ENCODE peak calls at places on chromosome 7, in five cellular contexts. O, R, W, N and D are unnamed samples.

GRCh38 chr7:155001756-155002410 is 1.0 kb downstream of the PAXIP1 start:
- DNase-seq in O (no peak), R (no peak), W (no peak), N (no peak), D (no peak)

GRCh38 chr7:50953820-50954219 is 171.1 kb upstream of the GRB10 start:
- DNase-seq in O (no peak), R (no peak), N (no peak), W (no peak), D (no peak)

GRCh38 chr7:40885503-40885902 is 750.7 kb downstream of the SUGCT start:
- DNase-seq in O (peak), R (no peak), N (no peak), W (no peak), D (no peak)

GRCh38 chr7:107201795-107202450 is 33.1 kb downstream of the HBP1 start:
- DNase-seq in O (peak), N (peak), R (no peak), W (no peak), D (no peak)

GRCh38 chr7:25759281-25759680 is 392.7 kb upstream of the NFE2L3 start:
- DNase-seq in N (no peak), O (no peak), R (no peak), W (no peak), D (no peak)

GRCh38 chr7:127937066-127937680 is 94.1 kb downstream of the LRRC4 start:
- DNase-seq in R (no peak), N (no peak), W (no peak), O (no peak), D (no peak)

GRCh38 chr7:7554647-7555575 is 11.8 kb upstream of the MIOS start:
- DNase-seq in R (no peak), O (no peak), W (no peak), N (no peak), D (no peak)

GRCh38 chr7:40977533-40977932 is 725.4 kb downstream of the INHBA start:
- DNase-seq in O (no peak), N (no peak), R (no peak), W (no peak), D (no peak)

GRCh38 chr7:141013345-141013715 is 1.4 kb downstream of the MRPS33 start:
- DNase-seq in W (no peak), O (no peak), R (no peak), N (no peak), D (no peak)

GRCh38 chr7:155660059-155660757 is 15.7 kb downstream of the RBM33 start:
- DNase-seq in N (no peak), R (no peak), O (no peak), W (no peak), D (no peak)

GRCh38 chr7:10974717-10975032 is 1.0 kb downstream of the PHF14 start:
- DNase-seq in N (no peak), R (no peak), O (no peak), W (no peak), D (no peak)

GRCh38 chr7:20217193-20217948 is at the start of gene MACC1:
- DNase-seq in N (no peak), R (no peak), O (no peak), W (no peak), D (no peak)

GRCh38 chr7:45689011-45689796 is 115.0 kb downstream of the ADCY1 start:
- DNase-seq in R (peak), W (no peak), O (peak), N (no peak), D (no peak)

GRCh38 chr7:71974611-71975010 is 437.5 kb downstream of the CALN1 start:
- DNase-seq in N (no peak), O (no peak), R (no peak), W (no peak), D (no peak)

GRCh38 chr7:157279973-157280841 is 56.6 kb upstream of the DNAJB6 start:
- DNase-seq in W (no peak), O (no peak), R (no peak), N (no peak), D (no peak)

GRCh38 chr7:45080265-45080957 is 8.4 kb downstream of the NACAD start:
- DNase-seq in W (no peak), R (no peak), N (no peak), O (no peak), D (no peak)

GRCh38 chr7:91566333-91566732 is 302.1 kb downstream of the FZD1 start:
- DNase-seq in N (no peak), O (no peak), W (no peak), R (no peak), D (no peak)

GRCh38 chr7:12524794-12525386 is 45.6 kb upstream of the SCIN start:
- DNase-seq in N (no peak), W (no peak), O (peak), R (no peak), D (no peak)

GRCh38 chr7:519974-520458 is 370 bp upstream of the PDGFA start:
- DNase-seq in N (peak), R (no peak), O (peak), W (peak), D (no peak)

GRCh38 chr7:2621061-2621828 is 10.5 kb upstream of the TTYH3 start:
- DNase-seq in W (peak), N (peak), R (no peak), O (no peak), D (no peak)

GRCh38 chr7:130298927-130299326 is 6.0 kb downstream of the CPA4 start:
- DNase-seq in O (no peak), W (no peak), R (no peak), N (no peak), D (no peak)

GRCh38 chr7:157973971-157974677 is 613.5 kb downstream of the PTPRN2 start:
- DNase-seq in O (no peak), W (no peak), R (no peak), N (no peak), D (no peak)

GRCh38 chr7:127738859-127739258 is 86.9 kb downstream of the SND1 start:
- DNase-seq in O (no peak), N (no peak), W (no peak), R (no peak), D (no peak)

GRCh38 chr7:24370541-24370940 is 86.6 kb downstream of the NPY start:
- DNase-seq in R (no peak), O (no peak), W (no peak), N (no peak), D (no peak)

GRCh38 chr7:134852626-134853025 is 73.2 kb downstream of the CALD1 start:
- DNase-seq in O (no peak), R (no peak), N (no peak), W (no peak), D (no peak)

GRCh38 chr7:87513735-87514319 is 38.3 kb upstream of the ABCB4 start:
- DNase-seq in O (no peak), N (no peak), R (no peak), W (no peak), D (no peak)

GRCh38 chr7:91692800-91693199 is 187.7 kb downstream of the MTERF1 start:
- DNase-seq in N (no peak), O (no peak), W (no peak), R (no peak), D (no peak)

GRCh38 chr7:136883046-136883445 is 14.6 kb downstream of the CHRM2 start:
- DNase-seq in O (no peak), R (no peak), N (no peak), W (no peak), D (no peak)

GRCh38 chr7:20219446-20220292 is 2.5 kb upstream of the MACC1 start:
- DNase-seq in R (no peak), W (peak), N (peak), O (no peak), D (no peak)

GRCh38 chr7:115274-115911 is 77.0 kb upstream of the FAM20C start:
- DNase-seq in N (no peak), O (no peak), W (no peak), R (peak), D (no peak)

GRCh38 chr7:24963218-24963617 is 16.8 kb downstream of the OSBPL3 start:
- DNase-seq in N (peak), R (peak), W (peak), O (no peak), D (no peak)

GRCh38 chr7:152674860-152675760 is 831 bp downstream of the XRCC2 start:
- DNase-seq in R (no peak), O (peak), N (no peak), W (no peak), D (no peak)

GRCh38 chr7:143375298-143376034 is 5.7 kb upstream of the ZYX start:
- DNase-seq in N (no peak), W (no peak), R (no peak), O (no peak), D (peak)